ENCODE peak calls at places on chromosomes 5 and 9, in four cellular contexts. P, R, Z and T are unnamed samples.

GRCh38 chr9:38246833-38247232 is 145.7 kb upstream of the ALDH1B1 start:
- DNase-seq in P (no peak), R (peak), Z (no peak), T (no peak)

GRCh38 chr5:17763301-17763700 is 129.0 kb downstream of the TAF11L14 start:
- DNase-seq in P (no peak), R (no peak), Z (no peak), T (no peak)

GRCh38 chr5:123273984-123274383 is 149.2 kb downstream of the CEP120 start:
- DNase-seq in P (no peak), R (no peak), Z (no peak), T (peak)

GRCh38 chr5:65812648-65813047 is 90.6 kb downstream of the NLN start:
- DNase-seq in P (no peak), R (no peak), Z (no peak), T (no peak)

GRCh38 chr5:1320436-1321344 is 24.2 kb downstream of the CLPTM1L start:
- DNase-seq in P (no peak), R (no peak), Z (no peak), T (no peak)

GRCh38 chr5:140341591-140341990 is 4.8 kb downstream of the HBEGF start:
- DNase-seq in P (no peak), R (no peak), Z (no peak), T (no peak)

GRCh38 chr5:114355086-114355830 is 6.6 kb upstream of the KCNN2 start:
- DNase-seq in P (no peak), R (no peak), Z (no peak), T (no peak)

GRCh38 chr9:110919609-110920008 is 118.7 kb downstream of the LPAR1 start:
- DNase-seq in P (no peak), R (no peak), Z (no peak), T (peak)

GRCh38 chr9:75376855-75377254 is 288.5 kb downstream of the OSTF1 start:
- DNase-seq in P (no peak), R (no peak), Z (no peak), T (no peak)

GRCh38 chr5:174045470-174046025 is at the start of gene NSG2:
- DNase-seq in P (peak), R (peak), Z (peak), T (peak)

GRCh38 chr5:151068571-151069197 is 12.2 kb downstream of the TNIP1 start:
- DNase-seq in P (no peak), R (no peak), Z (no peak), T (no peak)

GRCh38 chr5:158026248-158027031 is 167.5 kb upstream of the CLINT1 start:
- DNase-seq in P (no peak), R (no peak), Z (no peak), T (no peak)

GRCh38 chr5:39420482-39421145 is 4.2 kb downstream of the DAB2 start:
- DNase-seq in P (no peak), R (no peak), Z (no peak), T (no peak)
- TF ChIP-seq RNF2 in P (no peak), R (no peak), Z (no peak), T (no peak)

DNA sequence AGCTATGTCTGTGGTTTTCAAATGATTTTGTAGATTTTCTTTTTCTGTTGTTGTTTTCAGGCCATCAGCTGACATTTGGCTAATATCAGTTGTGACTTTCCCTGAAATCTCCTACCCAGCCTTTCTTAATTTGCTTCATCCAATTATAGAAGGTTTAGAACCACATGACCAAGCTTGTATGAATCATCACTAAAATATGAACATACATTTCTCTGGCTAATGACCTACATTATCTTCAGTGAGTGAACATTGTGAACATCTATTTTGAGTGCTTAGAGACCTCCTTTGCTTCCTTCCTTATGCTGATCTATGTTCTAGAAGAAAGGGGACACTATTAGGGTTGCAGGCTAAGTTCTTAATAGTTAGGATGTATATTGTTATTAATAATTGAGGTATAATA is 532.5 kb downstream of the RAB3C start:
- DNase-seq in P (no peak), R (no peak), Z (no peak), T (no peak)
- TF ChIP-seq RNF2 in P (no peak), R (no peak), Z (no peak), T (no peak)

DNA sequence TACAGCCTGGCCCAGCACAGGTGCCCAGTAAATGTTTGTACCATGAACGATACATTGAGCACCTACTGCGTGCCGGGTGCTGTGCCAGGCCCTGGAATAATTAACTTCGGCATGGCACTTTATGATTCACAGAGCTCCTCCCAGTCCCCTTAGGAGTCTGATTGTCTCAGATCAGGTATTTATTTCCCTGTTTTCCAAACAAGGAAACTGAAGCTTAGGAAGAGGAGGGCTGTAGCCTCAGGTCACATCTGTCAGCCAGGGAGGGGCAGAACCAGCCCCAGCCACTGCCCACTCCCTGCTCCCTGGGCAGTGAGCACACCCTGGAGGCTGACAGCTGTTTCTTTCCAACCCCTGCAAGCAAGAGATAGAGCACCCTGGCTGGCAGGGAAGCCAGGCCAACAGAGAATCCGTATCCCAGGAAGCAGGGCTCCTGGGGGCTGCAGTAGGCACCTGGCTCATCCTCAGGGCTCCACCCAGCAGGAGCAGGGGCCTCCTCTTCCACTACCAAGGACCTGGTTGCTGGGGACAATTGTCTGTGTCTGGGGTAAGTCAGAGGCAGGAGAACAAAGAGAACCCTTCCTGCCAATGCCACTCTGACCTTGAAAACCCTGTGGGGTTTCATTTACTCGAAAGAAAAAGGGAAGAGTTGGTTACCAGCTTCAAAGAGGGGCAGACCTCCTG is 69.0 kb downstream of the DAB2IP start:
- DNase-seq in P (no peak), R (no peak), Z (no peak), T (no peak)
- TF ChIP-seq RNF2 in P (no peak), R (no peak), Z (no peak), T (no peak)

GRCh38 chr5:73183491-73183891 is 10.5 kb downstream of the TMEM174 start:
- DNase-seq in P (no peak), R (no peak), Z (no peak), T (no peak)
- TF ChIP-seq RNF2 in P (no peak), R (no peak), Z (no peak), T (no peak)

DNA sequence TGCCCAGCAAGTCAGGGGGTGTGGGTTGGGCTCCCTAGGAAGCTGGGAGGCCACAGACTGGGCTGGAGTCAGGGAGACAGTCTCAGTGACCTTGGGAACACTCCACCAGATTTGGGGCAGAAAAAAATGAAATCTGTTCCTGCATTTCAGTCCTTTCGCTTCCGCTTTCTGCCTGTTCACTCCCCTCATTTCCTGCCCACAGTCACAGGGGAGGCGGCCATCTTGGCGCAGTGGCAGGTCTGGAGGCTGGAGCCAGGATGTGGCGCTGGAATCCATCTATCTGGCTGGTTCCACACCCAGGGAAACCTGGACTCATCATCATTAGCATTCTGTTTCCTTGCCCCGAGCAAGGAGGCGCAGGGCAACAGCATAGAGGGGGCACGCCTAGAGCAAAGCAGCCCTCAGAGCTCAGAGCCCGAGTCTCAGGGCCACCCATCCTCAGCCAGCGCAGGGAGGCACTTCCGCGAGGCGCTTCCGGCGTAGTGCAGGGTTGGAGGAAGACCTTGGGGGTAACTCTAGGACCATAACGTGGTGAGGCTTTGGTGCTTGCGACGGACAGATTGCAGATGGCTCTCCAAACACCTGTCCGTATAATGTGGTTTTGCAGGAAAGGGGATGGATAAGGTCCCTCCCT is 86.3 kb upstream of the HSPA9 start:
- DNase-seq in P (no peak), R (no peak), Z (no peak), T (no peak)
- TF ChIP-seq RNF2 in P (no peak), R (no peak), Z (no peak), T (no peak)

GRCh38 chr5:80140496-80140895 is 105.3 kb downstream of the THBS4 start:
- DNase-seq in P (no peak), R (no peak), Z (no peak), T (no peak)
- TF ChIP-seq RNF2 in P (no peak), R (no peak), Z (no peak), T (no peak)